ENCODE peak calls at places on chromosomes 16 and 17, in five cellular contexts. T is K562, F is ovary, S is sigmoid colon, B is A549. E is an unnamed sample.

GRCh38 chr17:77572065-77572601 is 386.4 kb upstream of the TNRC6C start:
- DNase-seq in T (no peak), F (no peak), S (no peak), B (no peak), E (no peak)

GRCh38 chr17:28916302-28916934 is 13.5 kb upstream of the DHRS13 start:
- DNase-seq in T (peak), F (no peak), S (no peak), B (peak), E (no peak)

GRCh38 chr17:32701860-32702259 is 175.1 kb downstream of the MYO1D start:
- DNase-seq in T (no peak), F (no peak), S (no peak), B (no peak), E (no peak)

GRCh38 chr17:27634026-27634335 is 3.0 kb downstream of the LGALS9 start:
- DNase-seq in T (no peak), F (no peak), S (no peak), B (no peak), E (no peak)

GRCh38 chr16:66925322-66925840 is at the start of gene RRAD:
- DNase-seq in T (peak), F (peak), S (peak), B (no peak), E (no peak)

GRCh38 chr17:36524428-36524876 is 10.2 kb downstream of the MYO19 start:
- DNase-seq in T (no peak), F (no peak), S (no peak), B (no peak), E (no peak)

GRCh38 chr17:39212841-39213480 is 12.8 kb downstream of the STAC2 start:
- DNase-seq in T (no peak), F (no peak), S (no peak), B (no peak), E (no peak)

GRCh38 chr17:63665527-63666214 is 34.3 kb downstream of the LIMD2 start:
- DNase-seq in T (no peak), F (no peak), S (no peak), B (no peak), E (no peak)

GRCh38 chr16:64700628-64701027 is 421.2 kb downstream of the CDH11 start:
- DNase-seq in T (no peak), F (no peak), S (peak), B (no peak), E (no peak)

GRCh38 chr17:44930667-44931066 is 15.4 kb upstream of the GFAP start:
- DNase-seq in T (no peak), F (no peak), S (peak), B (no peak), E (no peak)

GRCh38 chr17:59706900-59707181 is 389 bp downstream of the PTRH2 start:
- DNase-seq in T (no peak), F (no peak), S (no peak), B (no peak), E (no peak)

GRCh38 chr17:58783380-58783779 is 27.7 kb downstream of the PPM1E start:
- DNase-seq in T (no peak), F (no peak), S (no peak), B (no peak), E (no peak)

GRCh38 chr16:71628810-71629209 is 2.8 kb downstream of the MARVELD3 start:
- DNase-seq in T (no peak), F (no peak), S (no peak), B (no peak), E (no peak)

GRCh38 chr17:309361-309888 is 43.2 kb downstream of the RPH3AL start:
- DNase-seq in T (peak), F (no peak), S (no peak), B (peak), E (no peak)

GRCh38 chr16:5056347-5056746 is 9.4 kb downstream of the C16orf89 start:
- DNase-seq in T (peak), F (no peak), S (no peak), B (peak), E (no peak)

GRCh38 chr16:2019500-2019899 is at the start of gene NPW:
- DNase-seq in T (peak), F (no peak), S (no peak), B (no peak), E (no peak)

GRCh38 chr17:59846391-59847165 is 46.2 kb downstream of the TUBD1 start:
- DNase-seq in T (no peak), F (peak), S (peak), B (peak), E (peak)

GRCh38 chr17:72388765-72389473 is 268.1 kb downstream of the SOX9 start:
- DNase-seq in T (no peak), F (no peak), S (no peak), B (peak), E (no peak)

GRCh38 chr17:67824735-67825626 is at the start of gene BPTF:
- DNase-seq in T (peak), F (peak), S (peak), B (peak), E (peak)

GRCh38 chr16:47019563-47019962 is 46.1 kb upstream of the DNAJA2 start:
- DNase-seq in T (no peak), F (no peak), S (no peak), B (peak), E (no peak)

GRCh38 chr17:57869599-57870282 is 19.9 kb upstream of the MRPS23 start:
- DNase-seq in T (no peak), F (no peak), S (no peak), B (peak), E (no peak)

GRCh38 chr16:15950167-15950854 is 895 bp downstream of the ABCC1 start:
- DNase-seq in T (peak), F (peak), S (peak), B (no peak), E (no peak)

GRCh38 chr16:66899945-66900688 is 18.6 kb downstream of the CDH16 start:
- DNase-seq in T (peak), F (peak), S (peak), B (peak), E (no peak)

GRCh38 chr16:87464691-87465300 is 28.0 kb downstream of the ZCCHC14 start:
- DNase-seq in T (peak), F (peak), S (peak), B (no peak), E (peak)

GRCh38 chr17:29722411-29723198 is 99.9 kb upstream of the CORO6 start:
- DNase-seq in T (peak), F (peak), S (peak), B (no peak), E (peak)

GRCh38 chr17:63973930-63974593 is 1.3 kb upstream of the SCN4A start:
- DNase-seq in T (no peak), F (no peak), S (no peak), B (peak), E (no peak)

GRCh38 chr17:27407916-27408846 is 48.1 kb upstream of the KSR1 start:
- DNase-seq in T (no peak), F (no peak), S (no peak), B (peak), E (no peak)

GRCh38 chr16:87203060-87203656 is 114.0 kb downstream of the C16orf95 start:
- DNase-seq in T (peak), F (no peak), S (no peak), B (peak), E (no peak)

GRCh38 chr17:34366051-34366450 is 3.0 kb upstream of the CCL1 start:
- DNase-seq in T (no peak), F (no peak), S (no peak), B (no peak), E (peak)

GRCh38 chr16:73993878-73994277 is 302.7 kb upstream of the PSMD7 start:
- DNase-seq in T (no peak), F (no peak), S (no peak), B (no peak), E (no peak)

GRCh38 chr17:36674278-36674650 is 72.9 kb downstream of the MRM1 start:
- DNase-seq in T (no peak), F (no peak), S (no peak), B (no peak), E (no peak)

GRCh38 chr17:82219083-82219482 is 6.4 kb upstream of the CCDC57 start:
- DNase-seq in T (no peak), F (no peak), S (no peak), B (no peak), E (no peak)

GRCh38 chr17:45427181-45427835 is 5.4 kb downstream of the ARHGAP27 start:
- DNase-seq in T (no peak), F (no peak), S (no peak), B (no peak), E (no peak)

GRCh38 chr16:1532081-1532760 is 1.2 kb upstream of the TMEM204 start:
- DNase-seq in T (no peak), F (peak), S (peak), B (no peak), E (no peak)

GRCh38 chr16:12728471-12728870 is 75.2 kb downstream of the CPPED1 start:
- DNase-seq in T (no peak), F (no peak), S (no peak), B (no peak), E (no peak)

GRCh38 chr17:12691173-12691572 is 25.5 kb downstream of the MYOCD start:
- DNase-seq in T (no peak), F (no peak), S (peak), B (no peak), E (no peak)
- TF ChIP-seq EP300 in T (no peak), F (peak), S (no peak), B (no peak), E (no peak)

DNA sequence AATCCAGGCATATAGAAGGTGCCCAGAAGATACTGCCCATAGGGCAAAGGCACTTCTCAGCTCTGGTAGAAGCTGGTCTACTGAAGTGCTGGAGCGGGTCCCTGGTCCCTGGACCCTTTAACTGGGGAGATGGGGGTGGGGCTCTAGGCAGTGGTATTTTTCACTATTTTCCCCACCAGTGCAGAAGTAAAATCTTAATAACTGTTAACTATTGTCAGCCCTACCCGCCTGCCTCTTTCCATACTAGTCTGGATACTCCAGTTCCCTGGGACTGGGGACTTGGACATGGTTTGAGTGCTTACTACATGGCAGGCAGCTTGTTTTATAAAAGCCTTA is 24.6 kb downstream of the IGF2BP1 start:
- DNase-seq in T (no peak), F (no peak), S (no peak), B (no peak), E (no peak)
- TF ChIP-seq EP300 in T (no peak), F (no peak), S (no peak), B (no peak), E (no peak)

GRCh38 chr16:85312642-85313540 is 200.6 kb upstream of the CIBAR2 start:
- DNase-seq in T (no peak), F (no peak), S (no peak), B (no peak), E (no peak)
- TF ChIP-seq EP300 in T (no peak), F (no peak), S (no peak), B (no peak), E (no peak)

DNA sequence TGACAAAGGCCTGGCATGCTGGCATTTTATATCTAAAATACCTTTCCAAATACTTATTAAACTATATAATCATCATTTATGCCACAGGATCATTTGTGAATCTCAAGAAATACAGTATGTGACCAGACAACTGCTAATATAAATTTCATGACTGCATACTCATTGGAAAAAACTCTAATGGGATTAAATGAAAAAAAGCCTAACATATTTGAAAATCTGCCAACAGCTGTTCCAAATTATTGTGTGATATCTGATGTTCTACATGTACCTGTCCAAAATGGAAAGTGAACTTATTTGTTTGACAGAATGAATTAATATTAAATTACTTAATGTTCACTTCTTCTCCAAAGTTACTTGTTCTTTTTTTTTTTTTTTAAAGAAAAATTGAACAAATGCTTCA is 113.9 kb downstream of the FTO start:
- DNase-seq in T (no peak), F (no peak), S (no peak), B (no peak), E (no peak)
- TF ChIP-seq EP300 in T (no peak), F (no peak), S (no peak), B (no peak), E (no peak)

GRCh38 chr16:52488837-52489289 is 58.1 kb downstream of the TOX3 start:
- DNase-seq in T (no peak), F (no peak), S (no peak), B (no peak), E (no peak)
- TF ChIP-seq EP300 in T (no peak), F (no peak), S (no peak), B (no peak), E (no peak)

GRCh38 chr16:11133344-11133921 is 122.6 kb downstream of the SOCS1 start:
- DNase-seq in T (peak), F (peak), S (peak), B (no peak), E (no peak)
- TF ChIP-seq EP300 in T (peak), F (no peak), S (no peak), B (no peak), E (no peak)

GRCh38 chr17:41537614-41537954 is 9.5 kb upstream of the KRT19 start:
- DNase-seq in T (no peak), F (no peak), S (no peak), B (no peak), E (no peak)

GRCh38 chr17:41538565-41538991 is 10.5 kb upstream of the KRT19 start:
- DNase-seq in T (no peak), F (no peak), S (no peak), B (no peak), E (no peak)

GRCh38 chr17:41536741-41537613 is 8.9 kb upstream of the KRT19 start:
- DNase-seq in T (no peak), F (no peak), S (no peak), B (no peak), E (no peak)

GRCh38 chr17:41539071-41539492 is 11.0 kb upstream of the KRT19 start:
- DNase-seq in T (no peak), F (no peak), S (no peak), B (no peak), E (no peak)

GRCh38 chr17:41537990-41538389 is 9.9 kb upstream of the KRT19 start:
- DNase-seq in T (no peak), F (no peak), S (no peak), B (no peak), E (no peak)
- TF ChIP-seq EP300 in T (no peak), F (no peak), S (no peak), B (no peak), E (no peak)

GRCh38 chr17:10821770-10822169 is 16.1 kb downstream of the PIRT start:
- DNase-seq in T (no peak), F (peak), S (no peak), B (no peak), E (no peak)

GRCh38 chr17:10827898-10828552 is 9.9 kb downstream of the PIRT start:
- DNase-seq in T (no peak), F (no peak), S (no peak), B (no peak), E (no peak)

GRCh38 chr17:10821062-10821461 is 16.8 kb downstream of the PIRT start:
- DNase-seq in T (no peak), F (no peak), S (no peak), B (no peak), E (no peak)

DNA sequence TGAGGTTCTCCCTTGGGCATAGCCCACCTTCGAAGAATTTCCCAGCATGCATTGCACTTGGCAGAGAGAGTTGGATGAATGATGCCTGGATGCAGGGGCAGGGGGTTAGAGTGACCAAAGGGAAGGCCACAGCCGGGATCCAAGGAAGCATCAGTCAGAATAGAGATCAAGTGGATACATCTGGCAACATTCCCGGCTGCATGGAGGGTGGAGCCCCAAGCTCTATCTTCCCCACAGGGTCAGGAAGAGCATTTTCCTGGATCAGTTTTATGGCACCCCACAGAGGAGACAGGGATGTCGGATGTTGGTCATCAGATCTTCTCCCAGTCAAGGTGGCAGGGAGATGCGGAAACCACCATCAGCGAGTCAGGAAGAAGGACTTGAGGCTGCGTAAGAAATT is 13.0 kb downstream of the PIRT start:
- DNase-seq in T (no peak), F (no peak), S (no peak), B (no peak), E (no peak)
- TF ChIP-seq EP300 in T (no peak), F (no peak), S (no peak), B (no peak), E (no peak)

DNA sequence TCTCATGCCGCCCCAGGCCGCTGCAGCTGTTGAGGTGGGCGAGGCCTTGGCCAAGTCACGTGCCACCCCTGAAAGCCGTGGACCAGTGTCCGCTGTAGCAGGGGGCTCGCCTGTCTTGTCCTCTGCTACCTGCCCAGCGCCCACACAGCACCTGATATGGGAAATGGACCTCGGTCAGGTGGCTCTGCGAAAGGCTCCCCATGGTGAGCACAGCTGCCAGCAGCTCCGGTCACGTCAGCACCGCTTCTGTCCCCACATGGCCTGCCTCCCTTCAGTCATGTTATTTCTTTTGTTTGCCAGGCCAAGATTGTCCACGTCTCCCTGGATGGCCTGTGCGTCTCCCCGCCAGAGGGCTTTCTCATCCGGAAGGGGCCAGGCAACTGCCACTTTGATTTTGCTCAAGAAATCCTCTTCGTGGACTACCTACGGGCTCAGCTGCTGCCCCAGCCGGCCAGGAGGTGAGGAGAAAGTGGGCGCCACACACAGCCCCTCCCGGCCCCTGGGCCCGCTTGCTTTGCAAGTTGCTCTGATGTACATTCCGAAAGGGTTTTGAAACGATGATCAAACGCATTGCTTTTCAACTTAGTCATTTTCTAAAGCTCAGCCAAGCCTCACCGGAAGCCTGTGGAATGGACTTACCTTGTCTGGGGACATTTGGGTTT is 219.7 kb downstream of the KATNIP start:
- DNase-seq in T (no peak), F (no peak), S (no peak), B (no peak), E (no peak)
- TF ChIP-seq EP300 in T (no peak), F (no peak), S (no peak), B (no peak), E (no peak)

DNA sequence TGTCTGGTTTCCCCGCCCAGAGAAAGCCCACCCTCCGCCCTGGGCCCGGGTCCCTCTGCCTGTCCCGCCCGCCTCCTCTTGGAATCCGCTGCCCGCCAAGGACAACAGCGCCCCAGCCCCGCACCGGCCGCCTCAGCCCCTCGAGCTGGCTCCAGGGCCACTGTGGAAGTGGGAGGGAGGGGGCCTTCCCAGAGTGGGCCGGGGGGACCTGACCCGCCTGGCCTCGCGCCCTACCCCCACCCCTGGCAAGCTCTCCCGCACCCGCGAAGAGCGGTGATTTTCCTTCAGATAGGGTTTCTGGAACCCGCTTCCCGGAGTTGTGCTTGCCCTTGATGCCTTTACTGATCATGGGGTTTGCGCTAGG is 2.3 kb upstream of the CBX8 start:
- DNase-seq in T (no peak), F (no peak), S (no peak), B (no peak), E (no peak)
- TF ChIP-seq EP300 in T (no peak), F (no peak), S (no peak), B (no peak), E (no peak)

E was measured in esophagus muscularis mucosa.